ENCODE peak calls at places on chromosomes 1 and 21, in eight cellular contexts. U is mucosa of descending colon, F is lower lobe of right lung, V is HL-60, X is GM20000, T is WTC11, P is upper lobe of left lung, G is HepG2. A is an unnamed sample.

GRCh38 chr1:177255411-177255810 is 84.7 kb downstream of the BRINP2 start:
- DNase-seq in U (no peak), F (no peak), V (no peak), X (no peak), T (no peak), P (no peak), G (peak), A (no peak)

GRCh38 chr1:244665771-244666217 is 12.9 kb downstream of the DESI2 start:
- DNase-seq in U (no peak), F (no peak), V (peak), X (peak), T (no peak), P (no peak), G (no peak), A (no peak)

GRCh38 chr21:26961704-26962103 is 5.2 kb downstream of the ADAMTS5 start:
- DNase-seq in U (peak), F (no peak), V (peak), X (no peak), T (peak), P (no peak), G (no peak), A (no peak)

GRCh38 chr1:24021403-24022266 is 41.5 kb upstream of the SRSF10 start:
- DNase-seq in U (peak), F (no peak), V (no peak), X (no peak), T (no peak), P (no peak), G (peak), A (no peak)

GRCh38 chr1:33346921-33347649 is 26.2 kb upstream of the A3GALT2 start:
- DNase-seq in U (peak), F (no peak), V (peak), X (no peak), T (no peak), P (peak), G (peak), A (no peak)

GRCh38 chr1:219882116-219882515 is 46.2 kb downstream of the SLC30A10 start:
- DNase-seq in U (no peak), F (no peak), V (no peak), X (no peak), T (no peak), P (no peak), G (no peak), A (no peak)

GRCh38 chr1:33250724-33251123 is 5.6 kb upstream of the ZNF362 start:
- DNase-seq in U (no peak), F (no peak), V (no peak), X (no peak), T (no peak), P (no peak), G (no peak), A (no peak)

GRCh38 chr1:240237305-240237721 is 145.6 kb downstream of the FMN2 start:
- DNase-seq in U (no peak), F (no peak), V (no peak), X (no peak), T (no peak), P (no peak), G (no peak), A (no peak)

GRCh38 chr1:101017448-101017847 is 8.1 kb downstream of the DPH5 start:
- DNase-seq in U (no peak), F (no peak), V (no peak), X (no peak), T (no peak), P (no peak), G (no peak), A (no peak)

GRCh38 chr1:230713915-230714764 is at the start of gene AGT:
- DNase-seq in U (peak), F (no peak), V (no peak), X (no peak), T (no peak), P (peak), G (peak), A (no peak)

GRCh38 chr1:86138746-86139145 is 17.8 kb downstream of the COL24A1 start:
- DNase-seq in U (no peak), F (no peak), V (no peak), X (no peak), T (no peak), P (no peak), G (no peak), A (no peak)

GRCh38 chr1:86140481-86140880 is 16.1 kb downstream of the COL24A1 start:
- DNase-seq in U (no peak), F (no peak), V (no peak), X (no peak), T (no peak), P (no peak), G (no peak), A (no peak)

DNA sequence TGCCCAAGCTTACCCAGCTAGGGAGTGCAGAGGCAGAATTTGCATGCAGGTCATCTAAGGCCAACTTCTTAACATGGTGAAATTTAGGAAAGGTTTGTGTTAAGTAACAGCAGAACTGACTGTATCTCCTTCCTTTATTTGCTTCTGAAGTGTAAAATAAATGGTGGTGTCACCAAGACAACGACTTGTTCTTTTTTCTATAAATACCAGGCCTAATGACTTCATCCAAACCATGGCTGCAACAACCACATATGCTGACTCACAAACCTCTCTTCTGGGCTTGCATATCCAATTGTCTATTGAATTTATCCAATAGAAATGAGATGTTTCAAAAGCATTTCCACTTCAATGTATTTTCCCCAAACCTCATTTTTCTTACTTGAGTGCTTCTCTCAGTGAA is 19.1 kb downstream of the COL24A1 start:
- DNase-seq in U (no peak), F (no peak), V (no peak), X (no peak), T (no peak), P (no peak), G (no peak), A (no peak)
- TF ChIP-seq CTCF in U (no peak), F (no peak), V (no peak), X (no peak), T (no peak), P (no peak), G (no peak), A (no peak)

GRCh38 chr1:116477428-116477827 is 93.4 kb downstream of the CD58 start:
- DNase-seq in U (no peak), F (no peak), V (no peak), X (no peak), T (no peak), P (no peak), G (no peak), A (no peak)
- TF ChIP-seq CTCF in U (no peak), F (no peak), V (no peak), X (no peak), T (no peak), P (no peak), G (no peak), A (no peak)

GRCh38 chr21:45452696-45453307 is 47.8 kb downstream of the COL18A1 start:
- DNase-seq in U (no peak), F (no peak), V (no peak), X (no peak), T (no peak), P (no peak), G (no peak), A (no peak)

GRCh38 chr21:45453308-45453950 is 48.5 kb downstream of the COL18A1 start:
- DNase-seq in U (no peak), F (no peak), V (no peak), X (no peak), T (no peak), P (no peak), G (no peak), A (no peak)

GRCh38 chr21:45455321-45456013 is 50.5 kb downstream of the COL18A1 start:
- DNase-seq in U (no peak), F (no peak), V (peak), X (no peak), T (no peak), P (no peak), G (no peak), A (no peak)

GRCh38 chr21:45454924-45455315 is 50.0 kb downstream of the COL18A1 start:
- DNase-seq in U (no peak), F (no peak), V (no peak), X (no peak), T (no peak), P (no peak), G (no peak), A (no peak)

GRCh38 chr21:45454081-45454923 is 49.3 kb downstream of the COL18A1 start:
- DNase-seq in U (no peak), F (no peak), V (no peak), X (no peak), T (no peak), P (no peak), G (no peak), A (no peak)
- TF ChIP-seq CTCF in U (no peak), F (no peak), V (no peak), X (no peak), T (no peak), P (no peak), G (peak), A (no peak)

DNA sequence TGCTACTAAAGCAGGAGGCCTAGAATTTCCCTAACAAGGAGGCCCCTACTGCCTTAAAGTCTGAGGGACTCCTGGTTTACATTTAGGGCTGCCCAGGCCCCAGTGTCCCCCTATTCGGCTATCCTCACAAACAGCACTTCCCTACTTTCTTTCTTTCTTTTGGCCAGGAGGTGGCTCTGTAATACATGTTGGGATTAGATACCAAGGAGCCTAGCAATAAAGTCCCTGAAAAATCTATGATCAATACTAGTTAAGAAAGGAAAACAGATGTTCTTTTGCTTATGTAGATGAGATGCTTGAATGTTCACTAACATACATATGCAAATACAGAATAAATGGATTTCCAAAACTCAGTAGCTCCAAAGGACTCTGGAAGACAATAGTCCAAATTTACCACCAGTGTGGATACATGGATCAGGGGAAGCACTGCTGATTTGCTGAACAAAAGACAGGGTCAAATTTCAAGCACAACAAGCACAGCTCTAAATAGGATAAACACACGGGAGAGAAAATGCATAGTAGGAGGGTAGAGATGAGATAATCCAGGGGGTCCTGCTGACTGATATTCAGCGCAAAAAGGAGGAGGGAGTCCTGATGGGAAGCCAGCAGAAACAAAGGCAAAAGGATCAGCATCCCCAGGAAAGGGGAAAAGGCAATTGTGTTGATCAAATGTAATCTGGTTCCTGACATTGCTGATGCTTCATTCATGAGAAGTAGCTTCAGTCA is 240.0 kb downstream of the NUF2 start:
- DNase-seq in U (peak), F (no peak), V (no peak), X (no peak), T (peak), P (no peak), G (peak), A (no peak)
- TF ChIP-seq CTCF in U (no peak), F (peak), V (no peak), X (no peak), T (peak), P (no peak), G (peak), A (no peak)

GRCh38 chr1:166875734-166876539 is at the start of gene TADA1:
- DNase-seq in U (peak), F (peak), V (peak), X (peak), T (peak), P (peak), G (peak), A (peak)
- TF ChIP-seq CTCF in U (no peak), F (peak), V (no peak), X (no peak), T (no peak), P (no peak), G (peak), A (no peak)

DNA sequence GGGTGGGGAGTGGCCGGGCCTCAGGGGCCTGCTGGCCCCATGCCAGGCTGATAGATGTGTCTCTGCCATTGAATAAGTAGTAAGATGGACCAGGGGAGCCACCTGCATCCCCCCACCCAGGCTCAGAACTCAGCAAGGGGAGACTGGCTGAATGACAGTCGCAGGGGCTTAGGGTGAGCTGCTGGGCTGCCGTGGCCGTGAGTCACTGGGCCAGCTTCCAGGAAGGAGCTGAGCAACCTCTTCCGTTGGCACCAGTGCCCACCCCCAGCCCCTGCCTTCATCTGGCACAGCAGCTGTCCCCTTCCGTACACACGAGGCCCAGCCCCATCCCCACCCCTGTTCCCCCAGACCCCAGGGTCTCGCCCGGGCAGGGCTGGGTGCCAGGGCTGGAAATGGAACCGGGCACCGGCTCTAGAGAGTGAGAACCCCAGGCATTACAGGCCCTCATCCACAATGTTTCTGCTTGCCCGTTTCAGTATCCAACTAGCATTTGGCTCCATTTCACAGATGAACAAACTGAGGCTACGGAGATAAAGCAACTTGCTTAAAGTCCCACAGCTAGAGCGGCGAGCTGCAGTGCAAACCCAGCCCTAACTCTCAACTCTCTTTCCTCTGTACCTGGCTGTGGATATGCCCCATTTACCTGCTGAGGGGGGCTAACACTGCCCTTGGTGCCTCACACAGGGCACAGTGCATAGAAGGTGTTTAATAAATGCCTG is 10.2 kb downstream of the WNT4 start:
- DNase-seq in U (no peak), F (no peak), V (no peak), X (no peak), T (no peak), P (no peak), G (no peak), A (no peak)
- TF ChIP-seq CTCF in U (no peak), F (no peak), V (no peak), X (no peak), T (no peak), P (no peak), G (no peak), A (no peak)

GRCh38 chr1:25875154-25875855 is at the start of gene PAQR7:
- DNase-seq in U (peak), F (peak), V (no peak), X (peak), T (peak), P (peak), G (peak), A (peak)
- TF ChIP-seq CTCF in U (no peak), F (no peak), V (no peak), X (no peak), T (no peak), P (no peak), G (peak), A (no peak)